ENCODE peak calls at places on chromosomes 6 and 20, in four cellular contexts. X, B, J and Y are unnamed samples.

GRCh38 chr6:228881-229651 is 63.2 kb upstream of the DUSP22 start:
- DNase-seq in B (no peak), J (no peak), X (no peak), Y (no peak)

GRCh38 chr6:166554316-166554715 is 32.2 kb downstream of the RAMACL start:
- DNase-seq in B (no peak), X (no peak), J (no peak), Y (no peak)

GRCh38 chr6:129672883-129673631 is 36.9 kb downstream of the ARHGAP18 start:
- DNase-seq in B (no peak), J (peak), X (no peak), Y (no peak)

GRCh38 chr20:18796282-18796833 is 17.2 kb upstream of the SCP2D1 start:
- DNase-seq in J (no peak), X (no peak), B (no peak), Y (no peak)

GRCh38 chr6:38056361-38056760 is 236.8 kb downstream of the ZFAND3 start:
- DNase-seq in J (no peak), B (no peak), X (no peak), Y (no peak)

GRCh38 chr6:75349262-75349984 is 64.8 kb upstream of the TMEM30A start:
- DNase-seq in B (no peak), J (no peak), X (peak), Y (no peak)

GRCh38 chr6:160174681-160175080 is 53.1 kb downstream of the SLC22A1 start:
- DNase-seq in B (no peak), J (no peak), X (no peak), Y (no peak)

GRCh38 chr6:28977351-28978136 is 27.6 kb downstream of the ZNF311 start:
- DNase-seq in X (peak), B (no peak), J (no peak), Y (no peak)

GRCh38 chr20:10761786-10762185 is 88.0 kb upstream of the JAG1 start:
- DNase-seq in X (no peak), J (peak), B (no peak), Y (peak)

GRCh38 chr20:38791940-38792339 is 13.6 kb upstream of the PPP1R16B start:
- DNase-seq in J (no peak), B (no peak), X (no peak), Y (no peak)

GRCh38 chr6:161578478-161578877 is 304.6 kb upstream of the AGPAT4 start:
- DNase-seq in J (no peak), X (no peak), B (no peak), Y (no peak)

GRCh38 chr6:56475736-56476457 is 166.8 kb downstream of the DST start:
- DNase-seq in J (peak), B (peak), X (peak), Y (no peak)

GRCh38 chr6:35790683-35791082 is 6.4 kb downstream of the CLPS start:
- DNase-seq in X (no peak), J (no peak), B (no peak), Y (no peak)

GRCh38 chr6:30836431-30836866 is 47.9 kb upstream of the DDR1 start:
- DNase-seq in X (no peak), B (no peak), J (no peak), Y (no peak)

GRCh38 chr6:25017932-25018581 is 82.3 kb upstream of the RIPOR2 start:
- DNase-seq in B (no peak), J (peak), X (peak), Y (peak)